ENCODE peak calls at places on chromosomes 4 and X, in nine cellular contexts. X is upper lobe of left lung, Y is suprapubic skin, I is transverse colon, B is GM12878, A is A549, H is tibial nerve, F is SK-N-SH, G is HepG2. R is an unnamed sample.

GRCh38 chr4:142818476-142818875 is 27.6 kb downstream of the INPP4B start:
- DNase-seq in X (no peak), Y (no peak), I (no peak), B (no peak), A (no peak), H (no peak), F (no peak), G (no peak), R (no peak)

GRCh38 chrX:135463937-135464336 is 42.2 kb downstream of the SMIM10L2A start:
- DNase-seq in X (no peak), Y (no peak), I (no peak), B (no peak), A (no peak), H (no peak), F (no peak), G (peak), R (no peak)

GRCh38 chr4:7101692-7102515 is 34.0 kb upstream of the GRPEL1 start:
- DNase-seq in X (peak), Y (peak), I (peak), B (no peak), A (peak), H (peak), F (peak), G (peak), R (peak)

GRCh38 chr4:151031831-151032605 is 16.9 kb upstream of the LRBA start:
- DNase-seq in X (no peak), Y (no peak), I (no peak), B (peak), A (no peak), H (no peak), F (peak), G (no peak), R (peak)

GRCh38 chrX:13489451-13489850 is 80.0 kb upstream of the EGFL6 start:
- DNase-seq in X (peak), Y (peak), I (peak), B (no peak), A (no peak), H (peak), F (no peak), G (no peak), R (peak)

GRCh38 chrX:1462110-1462509 is 9.4 kb upstream of the ASMTL start:
- DNase-seq in X (no peak), Y (no peak), I (no peak), B (no peak), A (no peak), H (no peak), F (no peak), G (no peak), R (no peak)

GRCh38 chr4:173039617-173040176 is 128.9 kb upstream of the GALNT7 start:
- DNase-seq in X (no peak), Y (no peak), I (no peak), B (no peak), A (no peak), H (no peak), F (no peak), G (no peak), R (no peak)

GRCh38 chr4:86033171-86033570 is 326.7 kb downstream of the MAPK10 start:
- DNase-seq in X (peak), Y (peak), I (peak), B (no peak), A (no peak), H (no peak), F (no peak), G (no peak), R (no peak)

GRCh38 chrX:57074458-57074857 is 46.9 kb downstream of the SPIN2B start:
- DNase-seq in X (no peak), Y (no peak), I (no peak), B (no peak), A (no peak), H (no peak), F (no peak), G (no peak), R (no peak)

DNA sequence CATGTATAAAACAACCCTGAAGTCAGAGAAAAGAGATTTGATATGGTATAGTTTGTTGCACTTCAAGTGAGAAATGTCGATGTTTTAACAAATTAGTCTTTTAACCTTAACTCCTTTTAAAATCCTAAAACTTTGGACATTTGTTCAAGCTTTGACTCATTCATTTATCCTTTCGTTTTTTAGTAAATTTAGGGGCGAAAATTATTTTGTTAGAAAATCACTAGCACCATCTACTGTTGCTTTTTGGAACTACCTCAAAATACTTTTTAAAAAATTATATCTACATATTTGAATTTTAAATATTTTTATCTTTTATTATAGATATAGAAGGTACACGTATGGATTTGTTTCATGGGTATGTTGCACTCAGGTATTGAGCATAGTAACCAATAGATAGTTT is 165.1 kb upstream of the POF1B start:
- DNase-seq in X (no peak), Y (no peak), I (no peak), B (no peak), A (no peak), H (no peak), F (no peak), G (no peak), R (no peak)
- TF ChIP-seq EP300 in X (no peak), Y (no peak), I (no peak), B (no peak), A (no peak), H (no peak), F (no peak), G (no peak), R (no peak)

GRCh38 chr4:153348006-153348405 is 3.5 kb downstream of the MND1 start:
- DNase-seq in X (no peak), Y (no peak), I (no peak), B (no peak), A (no peak), H (no peak), F (peak), G (no peak), R (peak)
- TF ChIP-seq EP300 in X (no peak), Y (no peak), I (no peak), B (no peak), A (no peak), H (no peak), F (no peak), G (no peak), R (no peak)

GRCh38 chrX:140697618-140698017 is 11.9 kb upstream of the LINC00632 start:
- DNase-seq in X (no peak), Y (no peak), I (no peak), B (no peak), A (no peak), H (no peak), F (no peak), G (no peak), R (no peak)

DNA sequence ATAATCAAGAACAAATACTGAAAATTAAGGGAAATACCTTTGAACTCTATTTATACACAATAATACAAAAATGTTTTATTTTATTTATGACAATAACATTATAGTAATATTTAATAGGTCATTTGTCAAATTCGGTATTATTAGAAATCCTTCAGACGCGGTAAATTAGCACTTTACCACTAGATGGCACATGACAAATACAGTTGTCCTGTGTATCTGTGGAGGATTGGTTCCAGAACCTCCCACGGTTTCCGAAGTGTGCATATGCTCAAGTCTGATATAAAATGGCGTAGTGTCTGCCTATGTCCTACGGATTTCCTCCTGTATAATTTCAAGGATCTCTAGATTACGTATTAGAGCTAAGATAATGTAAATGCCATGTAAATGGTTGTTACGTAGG is 8.1 kb upstream of the LINC00632 start:
- DNase-seq in X (no peak), Y (no peak), I (no peak), B (no peak), A (no peak), H (no peak), F (peak), G (no peak), R (no peak)
- TF ChIP-seq EP300 in X (no peak), Y (no peak), I (no peak), B (no peak), A (no peak), H (no peak), F (no peak), G (no peak), R (no peak)

GRCh38 chr4:139084425-139085093 is 69.0 kb downstream of the NOCT start:
- DNase-seq in X (peak), Y (no peak), I (no peak), B (peak), A (peak), H (no peak), F (peak), G (peak), R (no peak)
- TF ChIP-seq EP300 in X (no peak), Y (no peak), I (no peak), B (no peak), A (no peak), H (no peak), F (no peak), G (no peak), R (no peak)

GRCh38 chr4:81069706-81070331 is 39.3 kb downstream of the BMP3 start:
- DNase-seq in X (peak), Y (peak), I (peak), B (peak), A (peak), H (peak), F (peak), G (peak), R (peak)
- TF ChIP-seq EP300 in X (no peak), Y (no peak), I (no peak), B (no peak), A (no peak), H (no peak), F (no peak), G (no peak), R (no peak)

DNA sequence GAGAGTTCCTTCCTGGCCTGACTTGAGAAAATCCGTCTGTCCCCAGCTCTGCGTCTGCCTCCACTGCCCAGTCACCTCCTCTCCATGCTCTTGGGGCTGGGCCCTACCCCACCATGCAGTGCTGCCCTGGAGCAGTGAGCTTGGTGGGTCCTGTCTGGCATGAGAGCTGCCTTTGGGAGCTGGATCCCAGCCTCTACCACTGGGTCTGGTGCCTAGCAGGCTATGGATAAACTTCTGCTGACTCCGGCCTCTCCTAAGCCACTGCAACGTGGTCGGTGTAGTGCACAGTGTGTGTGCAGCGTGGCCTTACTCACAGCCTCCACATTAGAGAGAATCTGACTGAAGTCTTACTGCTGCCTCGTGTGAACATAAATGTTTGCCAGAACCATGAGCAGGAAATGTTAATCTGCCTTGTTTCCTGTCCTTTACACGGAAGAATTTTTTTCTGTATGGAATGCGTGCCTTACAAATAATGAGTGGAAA is 47.6 kb downstream of the HTT start:
- DNase-seq in X (no peak), Y (no peak), I (no peak), B (no peak), A (no peak), H (no peak), F (no peak), G (no peak), R (no peak)
- TF ChIP-seq EP300 in X (no peak), Y (no peak), I (no peak), B (no peak), A (no peak), H (no peak), F (no peak), G (no peak), R (no peak)